ENCODE peak calls at places on chromosomes 1 and 21, in nine cellular contexts. M is activated CD8-positive, alpha-beta T cell treated with anti-CD3 and anti-CD28 coated beads for 36 hours; W is HTR-8/SVneo; E is cardiac muscle cell; Y is ELR; Z is stimulated activated CD4-positive, alpha-beta T cell treated with anti-CD3 and anti-CD28 coated beads, Interleukin-12 subunit alpha, Interleukin-12 subunit beta, amount 100 ng/mL, for 4 hours; T is NCI-H1092 treated with DMSO at 0.1 percent for 48 hours; N is K562; D is WTC11. G is an unnamed sample.

GRCh38 chr21:25005388-25005787 is 601.9 kb downstream of the MRPL39 start:
- DNase-seq in M (no peak), W (peak), E (no peak), Y (peak), Z (no peak), T (no peak), N (no peak), D (no peak), G (no peak)

GRCh38 chr21:25323356-25323949 is 283.8 kb downstream of the MRPL39 start:
- DNase-seq in M (no peak), W (no peak), E (peak), Y (no peak), Z (no peak), T (no peak), N (no peak), D (no peak), G (no peak)

GRCh38 chr1:234572966-234573365 is 37.0 kb downstream of the IRF2BP2 start:
- DNase-seq in M (no peak), W (no peak), E (no peak), Y (no peak), Z (no peak), T (no peak), N (no peak), D (no peak), G (no peak)

GRCh38 chr1:224065455-224065854 is 48.5 kb upstream of the FBXO28 start:
- DNase-seq in M (no peak), W (no peak), E (no peak), Y (peak), Z (no peak), T (no peak), N (no peak), D (no peak), G (no peak)

GRCh38 chr21:27831177-27831576 is 864.3 kb upstream of the ADAMTS5 start:
- DNase-seq in M (no peak), W (no peak), E (no peak), Y (no peak), Z (no peak), T (no peak), N (no peak), D (no peak), G (no peak)

GRCh38 chr1:43293896-43294760 is 6.7 kb upstream of the TIE1 start:
- DNase-seq in M (no peak), W (peak), E (peak), Y (peak), Z (no peak), T (no peak), N (no peak), D (no peak), G (no peak)

GRCh38 chr1:18468570-18468969 is 12.2 kb upstream of the KLHDC7A start:
- DNase-seq in M (no peak), W (no peak), E (no peak), Y (no peak), Z (no peak), T (no peak), N (no peak), D (no peak), G (no peak)

GRCh38 chr1:161226320-161226711 is 456 bp downstream of the TOMM40L start:
- DNase-seq in M (no peak), W (no peak), E (no peak), Y (peak), Z (no peak), T (no peak), N (no peak), D (no peak), G (no peak)

GRCh38 chr1:54971317-54971791 is 9.1 kb upstream of the TMEM61 start:
- DNase-seq in M (no peak), W (peak), E (no peak), Y (peak), Z (no peak), T (no peak), N (no peak), D (no peak), G (no peak)

GRCh38 chr1:233081686-233082085 is 131.3 kb downstream of the NTPCR start:
- DNase-seq in M (no peak), W (no peak), E (no peak), Y (peak), Z (no peak), T (no peak), N (no peak), D (no peak), G (no peak)

GRCh38 chr21:41817228-41817627 is 50.4 kb upstream of the RIPK4 start:
- DNase-seq in M (peak), W (peak), E (peak), Y (peak), Z (peak), T (peak), N (peak), D (peak), G (peak)

GRCh38 chr1:212167098-212167497 is 118.1 kb upstream of the PPP2R5A start:
- DNase-seq in M (no peak), W (no peak), E (peak), Y (peak), Z (no peak), T (peak), N (peak), D (no peak), G (no peak)

GRCh38 chr21:33871171-33871570 is 44.4 kb downstream of the ATP5PO start:
- DNase-seq in M (no peak), W (no peak), E (peak), Y (peak), Z (no peak), T (no peak), N (no peak), D (no peak), G (no peak)

GRCh38 chr1:15707239-15707940 is 23.3 kb downstream of the PLEKHM2 start:
- DNase-seq in M (no peak), W (no peak), E (no peak), Y (no peak), Z (no peak), T (no peak), N (no peak), D (no peak), G (no peak)

GRCh38 chr1:231918239-231919015 is 291.8 kb downstream of the DISC1 start:
- DNase-seq in M (peak), W (no peak), E (no peak), Y (peak), Z (peak), T (no peak), N (no peak), D (no peak), G (no peak)

GRCh38 chr1:26529655-26530539 is at the start of gene RPS6KA1:
- DNase-seq in M (peak), W (peak), E (peak), Y (peak), Z (peak), T (peak), N (peak), D (peak), G (peak)

GRCh38 chr1:233224291-233224690 is 71.2 kb downstream of the PCNX2 start:
- DNase-seq in M (no peak), W (no peak), E (no peak), Y (no peak), Z (no peak), T (no peak), N (no peak), D (no peak), G (no peak)

GRCh38 chr1:151047591-151047924 is at the start of gene C1orf56:
- DNase-seq in M (peak), W (no peak), E (peak), Y (peak), Z (peak), T (peak), N (peak), D (peak), G (peak)

GRCh38 chr1:240491796-240492195 is 120.2 kb downstream of the GREM2 start:
- DNase-seq in M (no peak), W (no peak), E (no peak), Y (no peak), Z (no peak), T (no peak), N (no peak), D (no peak), G (no peak)

G was measured in NCI-H1436.